ENCODE peak calls at places on chromosome 1, in nine cellular contexts. N is NCI-H2029 treated with DMSO at 0.1 percent for 48 hours; E is body of pancreas; F is activated CD4-positive, alpha-beta T cell treated with anti-CD3 and anti-CD28 coated beads, Interleukin-2, amount 50 U/mL, for 1 hour; S is HEK293T; M is pancreas; J is T-helper 1 cell; U is activated T-cell treated with anti-CD3 and anti-CD28 coated beads, Interleukin-2, amount 50 U/mL, for 1 hour; Q is MG63. X is an unnamed sample.

GRCh38 chr1:242784807-242785206 is 260.3 kb upstream of the PLD5 start:
- DNase-seq in J (no peak), E (no peak), F (no peak), M (no peak), N (no peak), S (no peak), U (no peak), Q (peak), X (no peak)

GRCh38 chr1:4657920-4658585 is 3.6 kb downstream of the AJAP1 start:
- DNase-seq in E (no peak), S (no peak), J (no peak), Q (no peak), F (no peak), N (no peak), M (no peak), U (no peak), X (no peak)

GRCh38 chr1:203607169-203607873 is 19.3 kb upstream of the ATP2B4 start:
- DNase-seq in J (peak), N (no peak), F (peak), Q (peak), E (no peak), S (no peak), M (no peak), U (peak), X (peak)

GRCh38 chr1:219555031-219555667 is 57.8 kb downstream of the ZC3H11B start:
- DNase-seq in U (no peak), M (no peak), Q (peak), F (no peak), N (no peak), J (no peak), S (peak), E (no peak), X (no peak)

GRCh38 chr1:243286409-243287127 is 30.7 kb downstream of the SDCCAG8 start:
- DNase-seq in F (no peak), J (no peak), N (no peak), S (no peak), E (no peak), Q (no peak), U (no peak), M (no peak), X (peak)

GRCh38 chr1:162200096-162200847 is 130.8 kb downstream of the NOS1AP start:
- DNase-seq in J (no peak), N (no peak), M (no peak), U (no peak), Q (no peak), F (no peak), S (no peak), E (no peak), X (no peak)

GRCh38 chr1:187018291-187018690 is 189.5 kb downstream of the PLA2G4A start:
- DNase-seq in J (no peak), M (no peak), U (no peak), N (no peak), F (no peak), Q (no peak), E (no peak), S (no peak), X (no peak)

GRCh38 chr1:81978945-81979344 is 178.2 kb downstream of the ADGRL2 start:
- DNase-seq in J (no peak), E (no peak), F (no peak), U (no peak), Q (no peak), N (no peak), S (no peak), M (no peak), X (peak)

GRCh38 chr1:46512135-46512791 is 22.6 kb downstream of the DMBX1 start:
- DNase-seq in S (no peak), Q (no peak), N (no peak), E (no peak), M (no peak), J (no peak), U (no peak), F (no peak), X (no peak)

GRCh38 chr1:46616277-46617107 is at the start of gene MOB3C:
- DNase-seq in F (peak), J (peak), U (peak), M (peak), Q (peak), N (peak), S (peak), E (peak), X (peak)

GRCh38 chr1:117644696-117645311 is 39.0 kb downstream of the TENT5C start:
- DNase-seq in E (no peak), J (no peak), Q (no peak), F (no peak), S (no peak), N (no peak), U (no peak), M (no peak), X (no peak)

X was measured in dermis blood vessel endothelial cell.